ENCODE peak calls at places on chromosomes 16 and 17, in eight cellular contexts. One of them, this sample, is unnamed. For H3K27me3, the result is how much of the 10 kb centered on the place peaks cover.

GRCh38 chr16:64952177-64952576 is 169.7 kb downstream of the CDH11 start:
- DNase-seq in K562: no peak
- DNase-seq in BE2C: no peak
- DNase-seq in body of pancreas: no peak
- DNase-seq in CD4-positive, alpha-beta T cell: no peak
- DNase-seq in upper lobe of left lung: no peak
- DNase-seq in cardiac muscle cell: no peak
- DNase-seq in foreskin keratinocyte: peak
- DNase-seq in this sample: no peak

GRCh38 chr17:61635913-61636432 is 45.0 kb upstream of the NACA2 start:
- DNase-seq in K562: peak
- DNase-seq in BE2C: peak
- DNase-seq in body of pancreas: peak
- DNase-seq in CD4-positive, alpha-beta T cell: peak
- DNase-seq in upper lobe of left lung: no peak
- DNase-seq in cardiac muscle cell: peak
- DNase-seq in foreskin keratinocyte: no peak
- DNase-seq in this sample: peak

GRCh38 chr17:17849147-17849820 is 12.5 kb upstream of the SREBF1 start:
- DNase-seq in K562: peak
- DNase-seq in BE2C: no peak
- DNase-seq in body of pancreas: peak
- DNase-seq in CD4-positive, alpha-beta T cell: peak
- DNase-seq in upper lobe of left lung: no peak
- DNase-seq in cardiac muscle cell: no peak
- DNase-seq in foreskin keratinocyte: no peak
- DNase-seq in this sample: no peak

GRCh38 chr16:86554599-86554916 is 477 bp downstream of the MTHFSD start:
- DNase-seq in K562: no peak
- DNase-seq in BE2C: no peak
- DNase-seq in body of pancreas: no peak
- DNase-seq in CD4-positive, alpha-beta T cell: no peak
- DNase-seq in upper lobe of left lung: no peak
- DNase-seq in cardiac muscle cell: peak
- DNase-seq in foreskin keratinocyte: no peak
- DNase-seq in this sample: no peak

GRCh38 chr16:720507-720989 is 398 bp upstream of the ANTKMT start:
- DNase-seq in K562: peak
- DNase-seq in BE2C: peak
- DNase-seq in body of pancreas: peak
- DNase-seq in CD4-positive, alpha-beta T cell: no peak
- DNase-seq in upper lobe of left lung: no peak
- DNase-seq in cardiac muscle cell: peak
- DNase-seq in foreskin keratinocyte: no peak
- DNase-seq in this sample: peak

GRCh38 chr17:46962374-46962790 is 16.7 kb downstream of the RPRML start:
- DNase-seq in K562: no peak
- DNase-seq in BE2C: no peak
- DNase-seq in body of pancreas: no peak
- DNase-seq in CD4-positive, alpha-beta T cell: no peak
- DNase-seq in upper lobe of left lung: no peak
- DNase-seq in cardiac muscle cell: no peak
- DNase-seq in foreskin keratinocyte: no peak
- DNase-seq in this sample: no peak

GRCh38 chr16:75591001-75591852 is 25.0 kb downstream of the GABARAPL2 start:
- DNase-seq in K562: no peak
- DNase-seq in BE2C: peak
- DNase-seq in body of pancreas: peak
- DNase-seq in CD4-positive, alpha-beta T cell: no peak
- DNase-seq in upper lobe of left lung: no peak
- DNase-seq in cardiac muscle cell: peak
- DNase-seq in foreskin keratinocyte: no peak
- DNase-seq in this sample: peak

GRCh38 chr16:3443108-3444031 is at the start of the genes NAA60 and ZNF597:
- DNase-seq in K562: peak
- DNase-seq in BE2C: peak
- DNase-seq in body of pancreas: peak
- DNase-seq in CD4-positive, alpha-beta T cell: peak
- DNase-seq in upper lobe of left lung: peak
- DNase-seq in cardiac muscle cell: peak
- DNase-seq in foreskin keratinocyte: peak
- DNase-seq in this sample: peak

GRCh38 chr16:27724491-27724878 is 174.5 kb downstream of the KATNIP start:
- DNase-seq in K562: no peak
- DNase-seq in BE2C: no peak
- DNase-seq in body of pancreas: no peak
- DNase-seq in CD4-positive, alpha-beta T cell: no peak
- DNase-seq in upper lobe of left lung: no peak
- DNase-seq in cardiac muscle cell: no peak
- DNase-seq in foreskin keratinocyte: no peak
- DNase-seq in this sample: no peak

GRCh38 chr16:79607587-79607986 is 7.0 kb upstream of the MAF start:
- DNase-seq in K562: no peak
- DNase-seq in BE2C: no peak
- DNase-seq in body of pancreas: no peak
- DNase-seq in CD4-positive, alpha-beta T cell: no peak
- DNase-seq in upper lobe of left lung: no peak
- DNase-seq in cardiac muscle cell: no peak
- DNase-seq in foreskin keratinocyte: no peak
- DNase-seq in this sample: no peak

GRCh38 chr17:47834756-47835155 is 3.3 kb downstream of the LRRC46 start:
- DNase-seq in K562: no peak
- DNase-seq in BE2C: no peak
- DNase-seq in body of pancreas: no peak
- DNase-seq in CD4-positive, alpha-beta T cell: no peak
- DNase-seq in upper lobe of left lung: no peak
- DNase-seq in cardiac muscle cell: no peak
- DNase-seq in foreskin keratinocyte: no peak
- DNase-seq in this sample: no peak

GRCh38 chr16:11333696-11334095 is 11.6 kb upstream of the RMI2 start:
- DNase-seq in K562: no peak
- DNase-seq in BE2C: no peak
- DNase-seq in body of pancreas: no peak
- DNase-seq in CD4-positive, alpha-beta T cell: no peak
- DNase-seq in upper lobe of left lung: no peak
- DNase-seq in cardiac muscle cell: no peak
- DNase-seq in foreskin keratinocyte: no peak
- DNase-seq in this sample: no peak

GRCh38 chr16:85715169-85716015 is 26.6 kb upstream of the GINS2 start:
- DNase-seq in K562: no peak
- DNase-seq in BE2C: no peak
- DNase-seq in body of pancreas: no peak
- DNase-seq in CD4-positive, alpha-beta T cell: no peak
- DNase-seq in upper lobe of left lung: no peak
- DNase-seq in cardiac muscle cell: peak
- DNase-seq in foreskin keratinocyte: peak
- DNase-seq in this sample: peak

GRCh38 chr16:46620265-46621005 is 744 bp downstream of the SHCBP1 start:
- DNase-seq in K562: peak
- DNase-seq in BE2C: no peak
- DNase-seq in body of pancreas: no peak
- DNase-seq in CD4-positive, alpha-beta T cell: no peak
- DNase-seq in upper lobe of left lung: no peak
- DNase-seq in cardiac muscle cell: no peak
- DNase-seq in foreskin keratinocyte: no peak
- DNase-seq in this sample: no peak

GRCh38 chr17:28225271-28225670 is 93.7 kb upstream of the TMEM97 start:
- DNase-seq in K562: no peak
- DNase-seq in BE2C: no peak
- DNase-seq in body of pancreas: no peak
- DNase-seq in CD4-positive, alpha-beta T cell: no peak
- DNase-seq in upper lobe of left lung: no peak
- DNase-seq in cardiac muscle cell: no peak
- DNase-seq in foreskin keratinocyte: no peak
- DNase-seq in this sample: no peak

GRCh38 chr17:1920948-1921351 is 91.1 kb downstream of the RPA1 start:
- DNase-seq in K562: no peak
- DNase-seq in BE2C: no peak
- DNase-seq in body of pancreas: no peak
- DNase-seq in CD4-positive, alpha-beta T cell: no peak
- DNase-seq in upper lobe of left lung: no peak
- DNase-seq in cardiac muscle cell: no peak
- DNase-seq in foreskin keratinocyte: no peak
- DNase-seq in this sample: no peak

GRCh38 chr17:13351046-13351445 is 250.7 kb downstream of the HS3ST3A1 start:
- DNase-seq in K562: no peak
- DNase-seq in BE2C: no peak
- DNase-seq in body of pancreas: no peak
- DNase-seq in CD4-positive, alpha-beta T cell: no peak
- DNase-seq in upper lobe of left lung: no peak
- DNase-seq in cardiac muscle cell: no peak
- DNase-seq in foreskin keratinocyte: no peak
- DNase-seq in this sample: no peak

GRCh38 chr17:80704381-80704819 is 159.8 kb downstream of the RPTOR start:
- DNase-seq in K562: no peak
- DNase-seq in BE2C: no peak
- DNase-seq in body of pancreas: no peak
- DNase-seq in CD4-positive, alpha-beta T cell: no peak
- DNase-seq in upper lobe of left lung: no peak
- DNase-seq in cardiac muscle cell: no peak
- DNase-seq in foreskin keratinocyte: no peak
- DNase-seq in this sample: no peak

GRCh38 chr17:80704894-80705293 is 160.3 kb downstream of the RPTOR start:
- DNase-seq in K562: no peak
- DNase-seq in BE2C: no peak
- DNase-seq in body of pancreas: no peak
- DNase-seq in CD4-positive, alpha-beta T cell: no peak
- DNase-seq in upper lobe of left lung: peak
- DNase-seq in cardiac muscle cell: no peak
- DNase-seq in foreskin keratinocyte: no peak
- DNase-seq in this sample: no peak

GRCh38 chr17:80706454-80706853 is 161.8 kb downstream of the RPTOR start:
- DNase-seq in K562: no peak
- DNase-seq in BE2C: peak
- DNase-seq in body of pancreas: no peak
- DNase-seq in CD4-positive, alpha-beta T cell: no peak
- DNase-seq in upper lobe of left lung: no peak
- DNase-seq in cardiac muscle cell: no peak
- DNase-seq in foreskin keratinocyte: no peak
- DNase-seq in this sample: peak

GRCh38 chr17:80708497-80708896 is 163.9 kb downstream of the RPTOR start:
- DNase-seq in K562: no peak
- DNase-seq in BE2C: no peak
- DNase-seq in body of pancreas: no peak
- DNase-seq in CD4-positive, alpha-beta T cell: no peak
- DNase-seq in upper lobe of left lung: no peak
- DNase-seq in cardiac muscle cell: no peak
- DNase-seq in foreskin keratinocyte: no peak
- DNase-seq in this sample: no peak

GRCh38 chr17:80705988-80706387 is 161.3 kb downstream of the RPTOR start:
- DNase-seq in K562: no peak
- DNase-seq in BE2C: no peak
- DNase-seq in body of pancreas: no peak
- DNase-seq in CD4-positive, alpha-beta T cell: no peak
- DNase-seq in upper lobe of left lung: no peak
- DNase-seq in cardiac muscle cell: no peak
- DNase-seq in foreskin keratinocyte: no peak
- DNase-seq in this sample: no peak
- H3K27me3 ChIP-seq in K562: under half
- H3K27me3 ChIP-seq in BE2C: under half
- H3K27me3 ChIP-seq in body of pancreas: under half
- H3K27me3 ChIP-seq in CD4-positive, alpha-beta T cell: under half
- H3K27me3 ChIP-seq in upper lobe of left lung: under half
- H3K27me3 ChIP-seq in cardiac muscle cell: under half
- H3K27me3 ChIP-seq in foreskin keratinocyte: under half
- H3K27me3 ChIP-seq in this sample: under half

DNA sequence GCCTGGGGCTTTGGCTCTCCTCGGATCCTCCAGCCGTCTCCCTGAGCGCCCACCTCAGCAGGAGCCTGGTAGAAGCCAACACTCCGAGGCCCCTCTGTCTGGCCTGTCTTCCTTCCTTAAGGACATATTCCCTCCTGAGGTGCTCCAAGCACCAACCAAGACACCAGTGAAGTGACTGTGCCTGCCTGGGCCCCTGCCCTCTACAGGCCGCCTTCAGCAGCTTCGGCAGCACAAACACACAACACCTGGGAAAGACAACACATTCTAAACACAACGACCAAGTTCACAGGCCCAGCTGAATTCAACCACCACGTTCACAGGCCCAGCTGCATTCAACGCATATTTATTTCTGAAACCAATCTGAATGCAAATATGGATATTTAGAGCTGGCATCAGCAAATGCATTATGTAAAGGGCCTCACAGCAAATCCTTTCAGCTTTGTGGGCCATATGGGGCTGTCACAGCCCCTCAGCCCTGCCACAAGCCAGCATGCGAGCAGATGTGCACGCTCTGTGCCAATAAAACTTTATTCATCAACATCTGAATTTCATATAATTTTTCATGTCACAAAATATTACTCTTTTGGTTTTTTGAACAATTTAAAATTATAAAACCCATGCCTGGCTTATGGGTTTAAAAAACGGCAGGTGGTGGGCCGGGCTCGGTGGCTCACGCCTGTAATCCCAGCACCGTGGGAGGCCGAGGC is 12.2 kb downstream of the GALNS start:
- DNase-seq in K562: no peak
- DNase-seq in BE2C: no peak
- DNase-seq in body of pancreas: no peak
- DNase-seq in CD4-positive, alpha-beta T cell: no peak
- DNase-seq in upper lobe of left lung: peak
- DNase-seq in cardiac muscle cell: no peak
- DNase-seq in foreskin keratinocyte: no peak
- DNase-seq in this sample: peak
- TF ChIP-seq CTCF in K562: peak
- TF ChIP-seq CTCF in BE2C: peak
- TF ChIP-seq CTCF in body of pancreas: no peak
- TF ChIP-seq CTCF in CD4-positive, alpha-beta T cell: no peak
- TF ChIP-seq CTCF in upper lobe of left lung: no peak
- TF ChIP-seq CTCF in cardiac muscle cell: no peak
- TF ChIP-seq CTCF in foreskin keratinocyte: peak
- TF ChIP-seq CTCF in this sample: peak

GRCh38 chr17:6163632-6164319 is 93.6 kb downstream of the WSCD1 start:
- DNase-seq in K562: no peak
- DNase-seq in BE2C: no peak
- DNase-seq in body of pancreas: no peak
- DNase-seq in CD4-positive, alpha-beta T cell: no peak
- DNase-seq in upper lobe of left lung: no peak
- DNase-seq in cardiac muscle cell: peak
- DNase-seq in foreskin keratinocyte: no peak
- DNase-seq in this sample: no peak
- H3K27me3 ChIP-seq in K562: under half
- H3K27me3 ChIP-seq in BE2C: under half
- H3K27me3 ChIP-seq in body of pancreas: under half
- H3K27me3 ChIP-seq in CD4-positive, alpha-beta T cell: under half
- H3K27me3 ChIP-seq in upper lobe of left lung: under half
- H3K27me3 ChIP-seq in cardiac muscle cell: under half
- H3K27me3 ChIP-seq in foreskin keratinocyte: under half
- H3K27me3 ChIP-seq in this sample: under half

GRCh38 chr17:19338031-19338990 is 24.2 kb downstream of the B9D1 start:
- DNase-seq in K562: peak
- DNase-seq in BE2C: peak
- DNase-seq in body of pancreas: peak
- DNase-seq in CD4-positive, alpha-beta T cell: peak
- DNase-seq in upper lobe of left lung: no peak
- DNase-seq in cardiac muscle cell: peak
- DNase-seq in foreskin keratinocyte: no peak
- DNase-seq in this sample: peak
- TF ChIP-seq CTCF in K562: peak
- TF ChIP-seq CTCF in BE2C: peak
- TF ChIP-seq CTCF in body of pancreas: peak
- TF ChIP-seq CTCF in CD4-positive, alpha-beta T cell: peak
- TF ChIP-seq CTCF in upper lobe of left lung: peak
- TF ChIP-seq CTCF in cardiac muscle cell: peak
- TF ChIP-seq CTCF in foreskin keratinocyte: peak
- TF ChIP-seq CTCF in this sample: peak

GRCh38 chr16:68644715-68645493 is at the start of gene CDH3:
- DNase-seq in K562: peak
- DNase-seq in BE2C: no peak
- DNase-seq in body of pancreas: peak
- DNase-seq in CD4-positive, alpha-beta T cell: no peak
- DNase-seq in upper lobe of left lung: peak
- DNase-seq in cardiac muscle cell: peak
- DNase-seq in foreskin keratinocyte: peak
- DNase-seq in this sample: peak
- H3K27me3 ChIP-seq in K562: half or more
- H3K27me3 ChIP-seq in BE2C: half or more
- H3K27me3 ChIP-seq in body of pancreas: under half
- H3K27me3 ChIP-seq in CD4-positive, alpha-beta T cell: half or more
- H3K27me3 ChIP-seq in upper lobe of left lung: under half
- H3K27me3 ChIP-seq in cardiac muscle cell: under half
- H3K27me3 ChIP-seq in foreskin keratinocyte: under half
- H3K27me3 ChIP-seq in this sample: under half

This sample was measured in GM23338.